ENCODE peak calls at places on chromosomes 11 and 22, in five cellular contexts. One of them, this sample, is unnamed.

GRCh38 chr11:1358286-1358685 is 31.4 kb upstream of the BRSK2 start:
- DNase-seq in HepG2: no peak
- DNase-seq in lower leg skin: no peak
- DNase-seq in epithelial cell of proximal tubule: no peak
- DNase-seq in fibroblast of pulmonary artery: peak; percentile 39
- DNase-seq in this sample: no peak

GRCh38 chr11:128157423-128158298 is 429.7 kb downstream of the ETS1 start:
- DNase-seq in HepG2: peak; percentile 44
- DNase-seq in fibroblast of pulmonary artery: peak; percentile 89
- DNase-seq in lower leg skin: no peak
- DNase-seq in epithelial cell of proximal tubule: peak; percentile 51
- DNase-seq in this sample: no peak

GRCh38 chr22:41447435-41448188 is 1.0 kb upstream of the TOB2 start:
- DNase-seq in HepG2: peak; percentile 73
- DNase-seq in lower leg skin: peak; percentile 94
- DNase-seq in epithelial cell of proximal tubule: no peak
- DNase-seq in fibroblast of pulmonary artery: peak; percentile 61
- DNase-seq in this sample: peak; percentile 66

GRCh38 chr11:67117667-67118058 is 1.4 kb upstream of the KDM2A start:
- DNase-seq in HepG2: no peak
- DNase-seq in fibroblast of pulmonary artery: no peak
- DNase-seq in lower leg skin: peak; percentile 87
- DNase-seq in epithelial cell of proximal tubule: no peak
- DNase-seq in this sample: no peak

GRCh38 chr11:81570669-81571068 is 1163.0 kb downstream of the FAM181B start:
- DNase-seq in HepG2: no peak
- DNase-seq in fibroblast of pulmonary artery: no peak
- DNase-seq in lower leg skin: no peak
- DNase-seq in epithelial cell of proximal tubule: no peak
- DNase-seq in this sample: no peak

GRCh38 chr11:64385953-64386704 is 27.2 kb downstream of the RPS6KA4 start:
- DNase-seq in fibroblast of pulmonary artery: peak; percentile 29
- DNase-seq in lower leg skin: no peak
- DNase-seq in epithelial cell of proximal tubule: no peak
- DNase-seq in HepG2: peak; percentile 33
- DNase-seq in this sample: no peak

GRCh38 chr11:124748481-124749338 is 3.3 kb downstream of the VSIG2 start:
- DNase-seq in fibroblast of pulmonary artery: no peak
- DNase-seq in epithelial cell of proximal tubule: no peak
- DNase-seq in HepG2: no peak
- DNase-seq in lower leg skin: no peak
- DNase-seq in this sample: no peak

GRCh38 chr11:108818971-108819370 is 154.1 kb downstream of the DDX10 start:
- DNase-seq in HepG2: no peak
- DNase-seq in epithelial cell of proximal tubule: no peak
- DNase-seq in lower leg skin: no peak
- DNase-seq in fibroblast of pulmonary artery: no peak
- DNase-seq in this sample: no peak

GRCh38 chr11:63911440-63911839 is 5.5 kb downstream of the RCOR2 start:
- DNase-seq in lower leg skin: no peak
- DNase-seq in epithelial cell of proximal tubule: no peak
- DNase-seq in fibroblast of pulmonary artery: no peak
- DNase-seq in HepG2: no peak
- DNase-seq in this sample: no peak

GRCh38 chr22:36386351-36386899 is 1.3 kb downstream of the MYH9 start:
- DNase-seq in fibroblast of pulmonary artery: no peak
- DNase-seq in epithelial cell of proximal tubule: peak; percentile 80
- DNase-seq in HepG2: no peak
- DNase-seq in lower leg skin: no peak
- DNase-seq in this sample: no peak

GRCh38 chr11:35598254-35599125 is 19.8 kb upstream of the FJX1 start:
- DNase-seq in lower leg skin: no peak
- DNase-seq in fibroblast of pulmonary artery: peak; percentile 60
- DNase-seq in epithelial cell of proximal tubule: no peak
- DNase-seq in HepG2: no peak
- DNase-seq in this sample: no peak

GRCh38 chr11:3820971-3821370 is 12.6 kb downstream of the PGAP2 start:
- DNase-seq in fibroblast of pulmonary artery: no peak
- DNase-seq in epithelial cell of proximal tubule: no peak
- DNase-seq in HepG2: no peak
- DNase-seq in lower leg skin: no peak
- DNase-seq in this sample: no peak

GRCh38 chr11:134754196-134754822 is 342.3 kb upstream of the B3GAT1 start:
- DNase-seq in fibroblast of pulmonary artery: no peak
- DNase-seq in lower leg skin: no peak
- DNase-seq in HepG2: no peak
- DNase-seq in epithelial cell of proximal tubule: no peak
- DNase-seq in this sample: no peak

GRCh38 chr11:109138200-109138599 is 283.8 kb upstream of the C11orf87 start:
- DNase-seq in fibroblast of pulmonary artery: peak; percentile 64
- DNase-seq in lower leg skin: no peak
- DNase-seq in HepG2: no peak
- DNase-seq in epithelial cell of proximal tubule: no peak
- DNase-seq in this sample: no peak

GRCh38 chr11:35118906-35119305 is 20.1 kb upstream of the CD44 start:
- DNase-seq in epithelial cell of proximal tubule: no peak
- DNase-seq in lower leg skin: no peak
- DNase-seq in fibroblast of pulmonary artery: no peak
- DNase-seq in HepG2: no peak
- DNase-seq in this sample: no peak

GRCh38 chr11:111792314-111792713 is 26.1 kb upstream of the PPP2R1B start:
- DNase-seq in epithelial cell of proximal tubule: no peak
- DNase-seq in fibroblast of pulmonary artery: no peak
- DNase-seq in HepG2: peak; percentile 26
- DNase-seq in lower leg skin: no peak
- DNase-seq in this sample: no peak

GRCh38 chr22:46355996-46356471 is 20.5 kb downstream of the TRMU start:
- DNase-seq in lower leg skin: no peak
- DNase-seq in HepG2: no peak
- DNase-seq in epithelial cell of proximal tubule: no peak
- DNase-seq in fibroblast of pulmonary artery: no peak
- DNase-seq in this sample: no peak

GRCh38 chr11:75311858-75312288 is 39.6 kb downstream of the ARRB1 start:
- DNase-seq in HepG2: no peak
- DNase-seq in lower leg skin: peak; percentile 94
- DNase-seq in fibroblast of pulmonary artery: peak; percentile 74
- DNase-seq in epithelial cell of proximal tubule: no peak
- DNase-seq in this sample: peak; percentile 57

GRCh38 chr22:26170112-26170492 is 840 bp downstream of the SEZ6L start:
- DNase-seq in HepG2: no peak
- DNase-seq in epithelial cell of proximal tubule: no peak
- DNase-seq in fibroblast of pulmonary artery: no peak
- DNase-seq in lower leg skin: no peak
- DNase-seq in this sample: no peak

GRCh38 chr11:1082728-1083620 is 8.3 kb downstream of the MUC2 start:
- DNase-seq in lower leg skin: no peak
- DNase-seq in fibroblast of pulmonary artery: no peak
- DNase-seq in epithelial cell of proximal tubule: no peak
- DNase-seq in HepG2: no peak
- DNase-seq in this sample: no peak

GRCh38 chr22:45886502-45886901 is 90.5 kb downstream of the WNT7B start:
- DNase-seq in fibroblast of pulmonary artery: no peak
- DNase-seq in HepG2: no peak
- DNase-seq in epithelial cell of proximal tubule: no peak
- DNase-seq in lower leg skin: no peak
- DNase-seq in this sample: no peak

GRCh38 chr22:27105142-27106025 is 448.0 kb downstream of the MIAT start:
- DNase-seq in HepG2: no peak
- DNase-seq in lower leg skin: peak; percentile 93
- DNase-seq in fibroblast of pulmonary artery: peak; percentile 92
- DNase-seq in epithelial cell of proximal tubule: no peak
- DNase-seq in this sample: peak; percentile 59

GRCh38 chr11:99069831-99070444 is 49.2 kb downstream of the CNTN5 start:
- DNase-seq in epithelial cell of proximal tubule: no peak
- DNase-seq in fibroblast of pulmonary artery: peak; percentile 32
- DNase-seq in lower leg skin: no peak
- DNase-seq in HepG2: peak; percentile 3
- DNase-seq in this sample: no peak

GRCh38 chr22:17867160-17867785 is 93.0 kb upstream of the BID start:
- DNase-seq in lower leg skin: no peak
- DNase-seq in epithelial cell of proximal tubule: no peak
- DNase-seq in fibroblast of pulmonary artery: no peak
- DNase-seq in HepG2: no peak
- DNase-seq in this sample: peak; percentile 56

GRCh38 chr22:46846832-46847355 is 84.4 kb downstream of the TBC1D22A start:
- DNase-seq in lower leg skin: peak; percentile 48
- DNase-seq in epithelial cell of proximal tubule: no peak
- DNase-seq in HepG2: no peak
- DNase-seq in fibroblast of pulmonary artery: no peak
- DNase-seq in this sample: no peak

GRCh38 chr11:112316971-112317370 is 56.3 kb upstream of the PLET1 start:
- DNase-seq in lower leg skin: no peak
- DNase-seq in epithelial cell of proximal tubule: no peak
- DNase-seq in HepG2: no peak
- DNase-seq in fibroblast of pulmonary artery: no peak
- DNase-seq in this sample: no peak

GRCh38 chr11:72627594-72628281 is 46.5 kb downstream of the PDE2A start:
- DNase-seq in HepG2: no peak
- DNase-seq in fibroblast of pulmonary artery: no peak
- DNase-seq in epithelial cell of proximal tubule: no peak
- DNase-seq in lower leg skin: no peak
- DNase-seq in this sample: no peak

GRCh38 chr11:46296520-46297448 is 19.3 kb downstream of the CREB3L1 start:
- DNase-seq in epithelial cell of proximal tubule: no peak
- DNase-seq in lower leg skin: no peak
- DNase-seq in fibroblast of pulmonary artery: peak; percentile 97
- DNase-seq in HepG2: no peak
- DNase-seq in this sample: no peak

GRCh38 chr11:46300270-46300669 is 22.8 kb downstream of the CREB3L1 start:
- DNase-seq in lower leg skin: no peak
- DNase-seq in epithelial cell of proximal tubule: no peak
- DNase-seq in HepG2: no peak
- DNase-seq in fibroblast of pulmonary artery: no peak
- DNase-seq in this sample: no peak

GRCh38 chr11:46298699-46299424 is 21.4 kb downstream of the CREB3L1 start:
- DNase-seq in fibroblast of pulmonary artery: peak; percentile 85
- DNase-seq in lower leg skin: no peak
- DNase-seq in epithelial cell of proximal tubule: no peak
- DNase-seq in HepG2: no peak
- DNase-seq in this sample: no peak

GRCh38 chr11:46302866-46303265 is 25.4 kb downstream of the CREB3L1 start:
- DNase-seq in epithelial cell of proximal tubule: no peak
- DNase-seq in fibroblast of pulmonary artery: no peak
- DNase-seq in lower leg skin: no peak
- DNase-seq in HepG2: no peak
- DNase-seq in this sample: no peak

GRCh38 chr11:46299425-46300067 is 22.1 kb downstream of the CREB3L1 start:
- DNase-seq in HepG2: no peak
- DNase-seq in fibroblast of pulmonary artery: no peak
- DNase-seq in lower leg skin: no peak
- DNase-seq in epithelial cell of proximal tubule: no peak
- DNase-seq in this sample: no peak
- TF ChIP-seq CTCF in HepG2: no peak
- TF ChIP-seq CTCF in fibroblast of pulmonary artery: no peak
- TF ChIP-seq CTCF in lower leg skin: no peak
- TF ChIP-seq CTCF in epithelial cell of proximal tubule: no peak
- TF ChIP-seq CTCF in this sample: no peak

DNA sequence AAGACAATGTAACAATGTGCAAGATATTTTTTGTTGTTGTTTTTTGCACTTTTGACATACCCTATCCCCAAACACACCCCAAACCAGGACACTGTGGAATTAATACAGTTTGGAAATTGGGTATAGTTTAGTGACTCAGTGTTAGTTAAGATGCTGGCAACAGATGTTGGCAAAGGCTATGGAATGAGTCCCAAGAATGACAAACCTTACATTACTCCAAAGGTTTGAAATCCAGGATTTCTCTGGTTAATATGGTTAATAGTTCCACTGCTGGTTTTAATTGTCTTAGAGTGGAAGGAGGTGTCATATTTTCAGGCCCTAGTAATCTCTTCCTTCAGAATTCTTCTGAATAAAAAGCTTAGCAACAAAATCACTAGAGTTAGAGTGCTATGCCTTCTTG is 805 bp downstream of the LPXN start:
- DNase-seq in HepG2: no peak
- DNase-seq in fibroblast of pulmonary artery: peak; percentile 29
- DNase-seq in lower leg skin: no peak
- DNase-seq in epithelial cell of proximal tubule: peak; percentile 67
- DNase-seq in this sample: no peak
- H3K4me3 ChIP-seq in HepG2: no peak overlapping the region
- H3K4me3 ChIP-seq in fibroblast of pulmonary artery: no peak overlapping the region
- H3K4me3 ChIP-seq in lower leg skin: no peak overlapping the region
- H3K4me3 ChIP-seq in epithelial cell of proximal tubule: peak overlapping the region; percentile 9
- H3K4me3 ChIP-seq in this sample: peak overlapping the region; percentile 94

DNA sequence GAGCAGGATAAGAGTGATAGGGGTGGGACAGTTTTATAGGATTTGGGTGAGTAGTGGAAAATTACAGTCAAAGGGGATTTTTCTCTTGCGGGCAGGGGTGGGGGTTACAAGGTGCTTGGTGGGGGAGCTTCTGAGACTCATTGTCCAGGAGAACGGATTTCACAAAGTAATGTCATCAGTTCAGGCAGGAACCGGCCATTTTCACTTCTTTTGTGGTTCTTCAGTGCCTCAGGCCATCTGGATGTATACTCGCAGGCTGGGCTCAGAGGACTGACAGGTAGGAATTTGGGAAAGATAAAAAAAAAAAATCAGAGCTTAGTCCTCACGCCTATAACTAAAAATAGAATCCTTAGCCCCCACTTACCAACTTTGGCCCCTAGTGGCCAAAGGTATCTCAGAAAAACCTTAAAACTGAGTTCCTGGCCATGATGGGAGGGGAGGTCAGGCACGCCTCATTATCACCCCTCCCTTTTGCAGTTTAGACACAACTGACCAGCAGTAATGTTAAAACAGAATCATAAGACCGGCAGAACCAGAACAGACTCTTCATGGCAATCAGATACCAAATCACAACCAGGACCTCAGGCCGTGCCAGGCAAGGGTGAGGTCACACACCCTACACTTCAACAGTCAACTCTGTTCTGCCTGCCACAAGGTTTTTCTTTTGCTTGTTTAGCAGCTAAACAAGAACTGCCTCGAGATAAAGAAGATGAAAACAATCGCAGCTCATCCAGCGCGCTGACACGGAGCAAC is 8.9 kb upstream of the APOBEC3G start:
- DNase-seq in epithelial cell of proximal tubule: no peak
- DNase-seq in fibroblast of pulmonary artery: no peak
- DNase-seq in HepG2: no peak
- DNase-seq in lower leg skin: no peak
- DNase-seq in this sample: no peak
- TF ChIP-seq CTCF in epithelial cell of proximal tubule: no peak
- TF ChIP-seq CTCF in fibroblast of pulmonary artery: no peak
- TF ChIP-seq CTCF in HepG2: no peak
- TF ChIP-seq CTCF in lower leg skin: no peak
- TF ChIP-seq CTCF in this sample: no peak

GRCh38 chr11:116838321-116839084 is 1.1 kb upstream of the APOA1 start:
- DNase-seq in lower leg skin: no peak
- DNase-seq in epithelial cell of proximal tubule: no peak
- DNase-seq in fibroblast of pulmonary artery: no peak
- DNase-seq in HepG2: peak; percentile 20
- DNase-seq in this sample: no peak

GRCh38 chr11:116835042-116835772 is 2.2 kb downstream of the APOA1 start:
- DNase-seq in HepG2: no peak
- DNase-seq in epithelial cell of proximal tubule: no peak
- DNase-seq in lower leg skin: no peak
- DNase-seq in fibroblast of pulmonary artery: no peak
- DNase-seq in this sample: no peak

GRCh38 chr11:116835791-116836647 is 1.4 kb downstream of the APOA1 start:
- DNase-seq in HepG2: peak; percentile 61
- DNase-seq in lower leg skin: peak; percentile 92
- DNase-seq in fibroblast of pulmonary artery: peak; percentile 98
- DNase-seq in epithelial cell of proximal tubule: peak; percentile 30
- DNase-seq in this sample: peak; percentile 87

GRCh38 chr11:116836648-116837023 is 786 bp downstream of the APOA1 start:
- DNase-seq in epithelial cell of proximal tubule: no peak
- DNase-seq in HepG2: no peak
- DNase-seq in lower leg skin: no peak
- DNase-seq in fibroblast of pulmonary artery: no peak
- DNase-seq in this sample: no peak

GRCh38 chr11:116837231-116838091 is at the start of gene APOA1:
- DNase-seq in lower leg skin: no peak
- DNase-seq in fibroblast of pulmonary artery: peak; percentile 57
- DNase-seq in epithelial cell of proximal tubule: no peak
- DNase-seq in HepG2: peak; percentile 98
- DNase-seq in this sample: no peak
- H3K4me3 ChIP-seq in lower leg skin: no peak within 1 kb of the TSS
- H3K4me3 ChIP-seq in fibroblast of pulmonary artery: no peak within 1 kb of the TSS
- H3K4me3 ChIP-seq in epithelial cell of proximal tubule: no peak within 1 kb of the TSS
- H3K4me3 ChIP-seq in HepG2: peak within 1 kb of the TSS; percentile 75
- H3K4me3 ChIP-seq in this sample: no peak within 1 kb of the TSS